ENCODE peak calls at places on chromosome 14, in four cellular contexts. One of them, this sample, is unnamed.

GRCh38 chr14:100224229-100224628 is 14.7 kb upstream of the YY1 start:
- DNase-seq in HFFc6: no peak
- DNase-seq in HFF-Myc: no peak
- DNase-seq in neural crest cell: no peak
- DNase-seq in this sample: no peak

GRCh38 chr14:54769955-54770863 is 132.4 kb downstream of the GCH1 start:
- DNase-seq in HFFc6: no peak
- DNase-seq in HFF-Myc: no peak
- DNase-seq in neural crest cell: no peak
- DNase-seq in this sample: no peak

GRCh38 chr14:57749267-57749666 is 116.6 kb downstream of the SLC35F4 start:
- DNase-seq in HFFc6: no peak
- DNase-seq in HFF-Myc: no peak
- DNase-seq in neural crest cell: no peak
- DNase-seq in this sample: no peak

GRCh38 chr14:104044016-104044415 is 41.5 kb upstream of the ASPG start:
- DNase-seq in HFFc6: no peak
- DNase-seq in HFF-Myc: no peak
- DNase-seq in neural crest cell: no peak
- DNase-seq in this sample: no peak

GRCh38 chr14:75306917-75307699 is 28.5 kb downstream of the FOS start:
- DNase-seq in HFFc6: no peak
- DNase-seq in HFF-Myc: no peak
- DNase-seq in neural crest cell: no peak
- DNase-seq in this sample: peak; percentile 54

GRCh38 chr14:57747036-57747435 is 118.9 kb downstream of the SLC35F4 start:
- DNase-seq in HFFc6: no peak
- DNase-seq in HFF-Myc: no peak
- DNase-seq in neural crest cell: no peak
- DNase-seq in this sample: no peak

GRCh38 chr14:96961895-96962294 is 164.7 kb downstream of the VRK1 start:
- DNase-seq in HFFc6: no peak
- DNase-seq in HFF-Myc: no peak
- DNase-seq in neural crest cell: no peak
- DNase-seq in this sample: no peak

GRCh38 chr14:54355698-54356097 is 41.1 kb upstream of the CDKN3 start:
- DNase-seq in HFFc6: no peak
- DNase-seq in HFF-Myc: no peak
- DNase-seq in neural crest cell: no peak
- DNase-seq in this sample: no peak

GRCh38 chr14:72745991-72746980 is 147.6 kb downstream of the DPF3 start:
- DNase-seq in HFFc6: peak; percentile 63
- DNase-seq in HFF-Myc: peak; percentile 40
- DNase-seq in neural crest cell: no peak
- DNase-seq in this sample: no peak

GRCh38 chr14:101501341-101501740 is 60.0 kb upstream of the DIO3 start:
- DNase-seq in HFFc6: no peak
- DNase-seq in HFF-Myc: no peak
- DNase-seq in neural crest cell: no peak
- DNase-seq in this sample: no peak

GRCh38 chr14:99323603-99324185 is 51.7 kb upstream of the BCL11B start:
- DNase-seq in HFFc6: no peak
- DNase-seq in HFF-Myc: no peak
- DNase-seq in neural crest cell: no peak
- DNase-seq in this sample: no peak

GRCh38 chr14:57401501-57401900 is 11.1 kb downstream of the NAA30 start:
- DNase-seq in HFFc6: no peak
- DNase-seq in HFF-Myc: no peak
- DNase-seq in neural crest cell: no peak
- DNase-seq in this sample: no peak

GRCh38 chr14:105207996-105208737 is 27.1 kb upstream of the NUDT14 start:
- DNase-seq in HFFc6: no peak
- DNase-seq in HFF-Myc: no peak
- DNase-seq in neural crest cell: no peak
- DNase-seq in this sample: no peak

GRCh38 chr14:105209091-105209490 is 28.0 kb upstream of the NUDT14 start:
- DNase-seq in HFFc6: no peak
- DNase-seq in HFF-Myc: no peak
- DNase-seq in neural crest cell: no peak
- DNase-seq in this sample: no peak

GRCh38 chr14:105206873-105207272 is 25.8 kb upstream of the NUDT14 start:
- DNase-seq in HFFc6: no peak
- DNase-seq in HFF-Myc: no peak
- DNase-seq in neural crest cell: no peak
- DNase-seq in this sample: no peak

GRCh38 chr14:105208738-105209075 is 27.6 kb upstream of the NUDT14 start:
- DNase-seq in HFFc6: no peak
- DNase-seq in HFF-Myc: no peak
- DNase-seq in neural crest cell: no peak
- DNase-seq in this sample: no peak

DNA sequence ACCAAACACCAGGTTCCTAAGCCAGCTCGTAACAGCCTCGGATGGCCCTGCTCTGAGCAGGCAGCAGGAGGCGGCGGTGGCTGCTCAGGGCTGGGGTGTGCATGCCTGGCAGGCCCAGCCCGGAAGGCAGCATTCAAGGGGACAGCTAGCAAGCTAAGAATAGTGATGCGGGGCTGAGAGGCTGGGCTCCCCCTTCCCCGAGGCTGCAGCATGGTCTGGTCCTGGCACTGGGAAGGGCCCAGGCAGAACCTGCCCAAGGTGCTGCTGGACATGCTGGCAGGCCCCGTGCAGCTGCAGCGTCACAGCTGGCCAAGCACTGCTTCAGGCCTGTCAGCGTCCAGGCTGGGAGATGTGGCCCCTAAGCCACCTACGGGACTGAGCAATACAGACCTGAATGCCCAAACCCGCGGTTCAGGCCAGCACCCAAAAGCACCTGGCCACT is 26.4 kb upstream of the NUDT14 start:
- DNase-seq in HFFc6: no peak
- DNase-seq in HFF-Myc: no peak
- DNase-seq in neural crest cell: no peak
- DNase-seq in this sample: no peak
- TF ChIP-seq CTCF in HFFc6: no peak
- TF ChIP-seq CTCF in HFF-Myc: no peak
- TF ChIP-seq CTCF in neural crest cell: no peak
- TF ChIP-seq CTCF in this sample: peak; percentile 41

GRCh38 chr14:94030571-94030970 is 4.4 kb downstream of the OTUB2 start:
- DNase-seq in HFFc6: no peak
- DNase-seq in HFF-Myc: no peak
- DNase-seq in neural crest cell: no peak
- DNase-seq in this sample: no peak

GRCh38 chr14:94028450-94028826 is 2.3 kb downstream of the OTUB2 start:
- DNase-seq in HFFc6: no peak
- DNase-seq in HFF-Myc: no peak
- DNase-seq in neural crest cell: no peak
- DNase-seq in this sample: no peak

GRCh38 chr14:94029250-94029649 is 3.1 kb downstream of the OTUB2 start:
- DNase-seq in HFFc6: no peak
- DNase-seq in HFF-Myc: no peak
- DNase-seq in neural crest cell: no peak
- DNase-seq in this sample: no peak

GRCh38 chr14:94031161-94031875 is 5.2 kb downstream of the OTUB2 start:
- DNase-seq in HFFc6: no peak
- DNase-seq in HFF-Myc: no peak
- DNase-seq in neural crest cell: no peak
- DNase-seq in this sample: no peak

DNA sequence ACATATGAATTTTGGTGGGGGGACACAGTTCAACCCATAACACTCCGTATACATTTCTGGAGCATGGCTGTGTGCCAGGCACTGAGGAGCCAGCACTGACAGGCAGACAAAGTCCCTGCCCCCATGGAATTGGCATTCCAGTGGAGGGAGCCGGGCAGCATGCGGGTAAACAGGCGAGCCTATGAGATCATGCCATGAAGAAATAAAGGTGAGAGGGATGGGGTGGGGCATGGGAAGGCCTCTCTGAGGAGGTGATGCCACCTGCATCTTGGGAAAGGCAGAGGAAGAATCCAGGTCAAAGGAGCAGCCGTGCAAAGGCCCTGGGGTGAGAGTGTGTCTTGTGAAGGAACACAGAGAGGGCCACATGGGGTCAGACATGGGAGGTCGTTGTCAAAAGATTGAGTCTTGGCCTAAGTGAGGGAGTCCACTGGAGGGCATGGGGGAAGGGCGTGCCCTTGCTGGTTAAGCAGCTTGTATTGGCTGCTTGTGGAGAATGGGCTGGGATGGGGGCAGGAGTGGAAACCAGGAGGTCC is 3.6 kb downstream of the OTUB2 start:
- DNase-seq in HFFc6: no peak
- DNase-seq in HFF-Myc: no peak
- DNase-seq in neural crest cell: no peak
- DNase-seq in this sample: no peak
- TF ChIP-seq CTCF in HFFc6: no peak
- TF ChIP-seq CTCF in HFF-Myc: no peak
- TF ChIP-seq CTCF in neural crest cell: no peak
- TF ChIP-seq CTCF in this sample: no peak

GRCh38 chr14:74302634-74303569 is at the start of gene ABCD4:
- DNase-seq in HFFc6: peak; percentile 91
- DNase-seq in HFF-Myc: peak; percentile 69
- DNase-seq in neural crest cell: peak; percentile 94
- DNase-seq in this sample: peak; percentile 98
- TF ChIP-seq CTCF in HFFc6: peak; percentile 74
- TF ChIP-seq CTCF in HFF-Myc: peak; percentile 57
- TF ChIP-seq CTCF in neural crest cell: peak; percentile 61
- TF ChIP-seq CTCF in this sample: peak; percentile 48

DNA sequence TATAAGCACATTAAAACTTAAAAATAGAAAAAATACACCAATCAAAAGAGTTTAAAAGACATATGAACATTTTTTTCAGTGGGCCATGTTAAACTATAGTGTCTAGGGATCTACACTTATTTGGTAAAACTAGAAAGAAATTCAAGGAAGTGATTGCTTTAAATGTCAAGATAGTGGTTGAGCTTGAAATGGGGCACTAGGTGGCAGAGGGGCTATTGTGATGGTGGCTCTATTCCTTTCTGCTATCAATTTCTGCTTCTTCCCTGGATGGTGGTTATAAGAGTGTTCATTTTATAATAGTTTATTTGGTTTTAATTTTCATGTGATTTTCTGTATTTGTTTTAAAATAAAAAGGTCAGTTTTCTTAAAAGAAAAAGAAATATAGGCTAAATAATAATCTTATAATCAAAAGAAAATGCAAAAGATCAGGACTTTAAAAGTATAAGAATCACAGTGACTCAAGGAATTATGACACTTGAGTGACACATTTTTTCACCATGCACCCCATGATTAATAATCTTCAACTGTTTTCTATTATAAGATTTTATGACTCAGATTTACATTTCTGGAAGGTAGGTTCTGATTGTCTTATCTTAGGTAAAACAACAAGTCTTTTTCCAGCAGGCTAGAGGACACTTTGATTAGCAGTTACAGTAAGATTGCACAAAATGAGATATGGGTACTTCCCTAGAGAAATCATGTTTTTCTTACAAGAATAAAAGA is 137.5 kb downstream of the FSCB start:
- DNase-seq in HFFc6: no peak
- DNase-seq in HFF-Myc: no peak
- DNase-seq in neural crest cell: no peak
- DNase-seq in this sample: no peak
- TF ChIP-seq CTCF in HFFc6: no peak
- TF ChIP-seq CTCF in HFF-Myc: no peak
- TF ChIP-seq CTCF in neural crest cell: no peak
- TF ChIP-seq CTCF in this sample: no peak

DNA sequence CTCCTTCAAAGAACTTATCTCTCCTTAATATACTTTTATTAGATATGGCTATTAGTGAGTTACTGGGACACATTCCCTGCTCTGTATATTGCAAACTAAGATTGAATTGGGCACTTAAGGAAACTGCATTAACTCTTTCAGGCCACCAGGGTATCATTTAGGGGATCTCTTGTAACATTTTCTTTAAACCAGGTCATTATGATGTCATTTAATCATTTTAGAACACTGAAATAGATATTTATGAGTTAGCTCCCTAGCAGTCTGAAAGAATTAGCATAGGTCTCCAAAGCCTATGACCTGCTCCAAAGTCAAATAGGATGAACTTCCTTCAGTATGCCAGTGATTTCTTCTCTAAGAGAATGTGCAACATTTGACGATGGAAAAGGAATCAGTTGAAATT is 506.9 kb downstream of the FOXG1 start:
- DNase-seq in HFFc6: no peak
- DNase-seq in HFF-Myc: no peak
- DNase-seq in neural crest cell: no peak
- DNase-seq in this sample: no peak
- TF ChIP-seq CTCF in HFFc6: peak; percentile 55
- TF ChIP-seq CTCF in HFF-Myc: peak; percentile 14
- TF ChIP-seq CTCF in neural crest cell: peak; percentile 14
- TF ChIP-seq CTCF in this sample: no peak

DNA sequence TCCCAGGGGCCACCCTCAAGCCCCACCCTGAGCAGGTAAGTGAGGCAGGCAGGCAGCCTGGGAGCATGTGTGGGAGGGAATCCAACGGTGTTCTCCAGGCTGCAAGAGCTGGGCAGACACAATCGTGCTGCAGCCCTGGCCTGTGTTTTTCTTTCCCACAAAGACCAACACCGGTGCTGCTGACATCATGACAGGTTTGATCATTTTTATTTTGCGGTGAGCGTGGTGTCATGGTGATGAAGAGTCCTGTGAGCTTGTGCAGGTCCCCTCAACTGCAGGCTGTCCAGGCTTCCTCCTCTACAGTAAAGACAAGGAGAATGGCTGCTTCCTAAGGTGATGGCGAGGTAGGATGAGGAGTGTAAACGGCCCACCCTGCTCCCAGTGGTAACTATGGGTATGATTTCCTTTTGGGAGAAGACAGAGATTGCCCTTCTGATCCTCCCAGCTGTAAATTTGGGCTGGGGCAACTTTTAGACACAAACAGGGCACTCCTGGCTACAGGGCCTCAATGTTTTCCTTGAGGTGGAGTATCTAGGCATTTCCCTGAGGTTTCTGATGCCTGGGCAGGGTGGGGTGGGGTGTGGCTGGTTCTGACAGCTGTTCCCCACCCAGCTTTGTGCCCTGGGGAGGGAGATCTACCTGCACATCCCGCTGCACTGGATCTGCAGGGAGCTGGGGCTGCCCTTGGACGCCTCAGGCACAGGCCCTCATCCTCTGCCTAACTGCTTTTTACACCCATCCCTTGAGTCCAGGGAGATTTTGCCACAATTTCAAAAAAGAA is 109.1 kb downstream of the VCPKMT start:
- DNase-seq in HFFc6: no peak
- DNase-seq in HFF-Myc: no peak
- DNase-seq in neural crest cell: no peak
- DNase-seq in this sample: no peak
- TF ChIP-seq CTCF in HFFc6: peak; percentile 16
- TF ChIP-seq CTCF in HFF-Myc: no peak
- TF ChIP-seq CTCF in neural crest cell: no peak
- TF ChIP-seq CTCF in this sample: no peak

GRCh38 chr14:52650774-52651173 is 44.6 kb downstream of the ERO1A start:
- DNase-seq in HFFc6: no peak
- DNase-seq in HFF-Myc: no peak
- DNase-seq in neural crest cell: no peak
- DNase-seq in this sample: peak; percentile 26
- TF ChIP-seq CTCF in HFFc6: peak; percentile 12
- TF ChIP-seq CTCF in HFF-Myc: no peak
- TF ChIP-seq CTCF in neural crest cell: no peak
- TF ChIP-seq CTCF in this sample: no peak

This sample was measured in WERI-Rb-1.